ENCODE peak calls at places on chromosome 20, in four cellular contexts. One of them, this sample, is unnamed.

GRCh38 chr20:42721923-42722322 is 467.8 kb downstream of the PTPRT start:
- DNase-seq in HepG2: no peak
- DNase-seq in GM12878: no peak
- DNase-seq in K562: no peak
- DNase-seq in this sample: no peak

GRCh38 chr20:46694484-46694883 is 5.2 kb upstream of the TP53RK start:
- DNase-seq in HepG2: no peak
- DNase-seq in K562: peak; percentile 70
- DNase-seq in GM12878: peak; percentile 27
- DNase-seq in this sample: no peak

GRCh38 chr20:44803383-44803941 is 6.9 kb downstream of the RIMS4 start:
- DNase-seq in K562: no peak
- DNase-seq in GM12878: no peak
- DNase-seq in HepG2: no peak
- DNase-seq in this sample: no peak

GRCh38 chr20:37355252-37356180 is 9.6 kb downstream of the SRC start:
- DNase-seq in HepG2: no peak
- DNase-seq in GM12878: no peak
- DNase-seq in K562: no peak
- DNase-seq in this sample: no peak

GRCh38 chr20:46117704-46118467 is at the start of gene CD40:
- DNase-seq in HepG2: peak; percentile 71
- DNase-seq in K562: peak; percentile 95
- DNase-seq in GM12878: peak; percentile 76
- DNase-seq in this sample: peak; percentile 51

GRCh38 chr20:4607287-4607713 is 114.4 kb upstream of the PRND start:
- DNase-seq in HepG2: peak; percentile 78
- DNase-seq in K562: peak; percentile 54
- DNase-seq in GM12878: peak; percentile 37
- DNase-seq in this sample: peak; percentile 15

GRCh38 chr20:23668477-23668951 is 20.3 kb downstream of the CST4 start:
- DNase-seq in GM12878: no peak
- DNase-seq in HepG2: peak; percentile 84
- DNase-seq in K562: peak; percentile 69
- DNase-seq in this sample: peak; percentile 19

GRCh38 chr20:18224968-18225568 is 63.3 kb upstream of the ZNF133 start:
- DNase-seq in GM12878: no peak
- DNase-seq in K562: no peak
- DNase-seq in HepG2: peak; percentile 26
- DNase-seq in this sample: no peak

GRCh38 chr20:46558511-46558959 is 8.1 kb upstream of the OCSTAMP start:
- DNase-seq in GM12878: no peak
- DNase-seq in HepG2: peak; percentile 73
- DNase-seq in K562: no peak
- DNase-seq in this sample: no peak

GRCh38 chr20:34262488-34263288 is 21.5 kb downstream of the ASIP start:
- DNase-seq in K562: no peak
- DNase-seq in HepG2: peak; percentile 70
- DNase-seq in GM12878: no peak
- DNase-seq in this sample: no peak

GRCh38 chr20:51641866-51642265 is 99.3 kb upstream of the NFATC2 start:
- DNase-seq in K562: no peak
- DNase-seq in GM12878: no peak
- DNase-seq in HepG2: no peak
- DNase-seq in this sample: no peak

GRCh38 chr20:41359541-41360011 is 7.0 kb downstream of the EMILIN3 start:
- DNase-seq in GM12878: no peak
- DNase-seq in K562: no peak
- DNase-seq in HepG2: no peak
- DNase-seq in this sample: no peak

GRCh38 chr20:22584922-22585785 is 782 bp upstream of the FOXA2 start:
- DNase-seq in GM12878: no peak
- DNase-seq in K562: no peak
- DNase-seq in HepG2: peak; percentile 93
- DNase-seq in this sample: no peak

GRCh38 chr20:4108495-4109306 is 93.3 kb upstream of the RNF24 start:
- DNase-seq in K562: peak; percentile 73
- DNase-seq in GM12878: peak; percentile 30
- DNase-seq in HepG2: peak; percentile 91
- DNase-seq in this sample: peak; percentile 73

GRCh38 chr20:39886650-39887190 is 802.3 kb downstream of the MAFB start:
- DNase-seq in GM12878: no peak
- DNase-seq in K562: no peak
- DNase-seq in HepG2: no peak
- DNase-seq in this sample: no peak

GRCh38 chr20:37915800-37916570 is 13.1 kb downstream of the VSTM2L start:
- DNase-seq in K562: peak; percentile 38
- DNase-seq in HepG2: peak; percentile 40
- DNase-seq in GM12878: no peak
- DNase-seq in this sample: peak; percentile 77

GRCh38 chr20:33211817-33212424 is 5.2 kb upstream of the BPIFA3 start:
- DNase-seq in K562: peak; percentile 61
- DNase-seq in GM12878: no peak
- DNase-seq in HepG2: peak; percentile 78
- DNase-seq in this sample: peak; percentile 39

GRCh38 chr20:12649234-12649633 is 359.5 kb upstream of the SPTLC3 start:
- DNase-seq in K562: no peak
- DNase-seq in HepG2: no peak
- DNase-seq in GM12878: no peak
- DNase-seq in this sample: no peak

GRCh38 chr20:58712823-58713731 is 20.5 kb downstream of the NPEPL1 start:
- DNase-seq in GM12878: no peak
- DNase-seq in K562: no peak
- DNase-seq in HepG2: no peak
- DNase-seq in this sample: no peak

GRCh38 chr20:46458891-46459750 is 52.7 kb upstream of the ELMO2 start:
- DNase-seq in GM12878: peak; percentile 8
- DNase-seq in K562: no peak
- DNase-seq in HepG2: no peak
- DNase-seq in this sample: peak; percentile 76

GRCh38 chr20:54199721-54200176 is 8.1 kb upstream of the PFDN4 start:
- DNase-seq in HepG2: peak; percentile 82
- DNase-seq in GM12878: peak; percentile 39
- DNase-seq in K562: peak; percentile 59
- DNase-seq in this sample: peak; percentile 70

GRCh38 chr20:58077282-58077681 is 151.2 kb downstream of the ANKRD60 start:
- DNase-seq in K562: no peak
- DNase-seq in GM12878: no peak
- DNase-seq in HepG2: no peak
- DNase-seq in this sample: no peak

GRCh38 chr20:20743511-20744169 is 31.2 kb upstream of the RALGAPA2 start:
- DNase-seq in K562: no peak
- DNase-seq in GM12878: no peak
- DNase-seq in HepG2: peak; percentile 57
- DNase-seq in this sample: peak; percentile 56

GRCh38 chr20:11140359-11140758 is 466.6 kb upstream of the JAG1 start:
- DNase-seq in K562: no peak
- DNase-seq in HepG2: no peak
- DNase-seq in GM12878: no peak
- DNase-seq in this sample: no peak

GRCh38 chr20:44491635-44492395 is 16.1 kb downstream of the TTPAL start:
- DNase-seq in HepG2: no peak
- DNase-seq in K562: no peak
- DNase-seq in GM12878: no peak
- DNase-seq in this sample: no peak

GRCh38 chr20:53582574-53583351 is 10.9 kb downstream of the ZNF217 start:
- DNase-seq in K562: no peak
- DNase-seq in GM12878: no peak
- DNase-seq in HepG2: peak; percentile 86
- DNase-seq in this sample: no peak

GRCh38 chr20:48616481-48616880 is 211.3 kb downstream of the PREX1 start:
- DNase-seq in GM12878: no peak
- DNase-seq in HepG2: no peak
- DNase-seq in K562: no peak
- DNase-seq in this sample: no peak

GRCh38 chr20:10316582-10316981 is 98.0 kb downstream of the SNAP25 start:
- DNase-seq in GM12878: peak; percentile 9
- DNase-seq in K562: peak; percentile 7
- DNase-seq in HepG2: peak; percentile 78
- DNase-seq in this sample: no peak

GRCh38 chr20:22582960-22583772 is 1.2 kb downstream of the FOXA2 start:
- DNase-seq in GM12878: no peak
- DNase-seq in K562: no peak
- DNase-seq in HepG2: peak; percentile 36
- DNase-seq in this sample: no peak

GRCh38 chr20:17449039-17449438 is 82.1 kb downstream of the BFSP1 start:
- DNase-seq in GM12878: no peak
- DNase-seq in K562: peak; percentile 28
- DNase-seq in HepG2: no peak
- DNase-seq in this sample: no peak

DNA sequence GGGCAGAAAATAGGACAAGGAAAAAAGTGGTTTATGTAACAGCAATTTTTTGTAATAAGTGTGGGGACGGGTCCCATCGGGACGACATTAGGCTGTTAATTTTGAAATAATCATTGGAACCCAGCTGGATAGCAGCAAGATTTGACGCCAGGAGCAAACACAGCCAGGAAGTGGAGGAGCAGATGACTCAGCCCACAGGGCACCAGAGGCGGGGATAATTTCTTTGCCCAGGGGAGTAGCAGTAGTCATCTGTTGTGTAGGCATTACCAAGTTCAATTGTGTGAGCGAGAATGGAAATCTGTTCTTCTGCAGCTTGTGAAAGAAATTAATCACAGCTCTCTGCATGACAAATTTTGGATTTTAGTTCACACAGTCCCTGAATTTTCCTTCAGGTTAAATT is 22.6 kb upstream of the RIN2 start:
- DNase-seq in HepG2: peak; percentile 48
- DNase-seq in K562: no peak
- DNase-seq in GM12878: peak; percentile 3
- DNase-seq in this sample: no peak
- TF ChIP-seq BRCA1 in HepG2: no peak
- TF ChIP-seq BRCA1 in K562: no peak
- TF ChIP-seq BRCA1 in GM12878: no peak
- TF ChIP-seq BRCA1 in this sample: no peak

GRCh38 chr20:50185426-50185825 is 5.2 kb upstream of the CEBPB start:
- DNase-seq in HepG2: no peak
- DNase-seq in GM12878: no peak
- DNase-seq in K562: no peak
- DNase-seq in this sample: no peak

GRCh38 chr20:50186987-50187402 is 3.6 kb upstream of the CEBPB start:
- DNase-seq in GM12878: no peak
- DNase-seq in HepG2: peak; percentile 47
- DNase-seq in K562: no peak
- DNase-seq in this sample: no peak

GRCh38 chr20:50188287-50188688 is 2.3 kb upstream of the CEBPB start:
- DNase-seq in GM12878: no peak
- DNase-seq in K562: no peak
- DNase-seq in HepG2: no peak
- DNase-seq in this sample: no peak

GRCh38 chr20:50187403-50188051 is 3.1 kb upstream of the CEBPB start:
- DNase-seq in GM12878: no peak
- DNase-seq in K562: peak; percentile 71
- DNase-seq in HepG2: peak; percentile 77
- DNase-seq in this sample: no peak

GRCh38 chr20:50186151-50186885 is 4.3 kb upstream of the CEBPB start:
- DNase-seq in HepG2: peak; percentile 89
- DNase-seq in GM12878: no peak
- DNase-seq in K562: peak; percentile 73
- DNase-seq in this sample: peak; percentile 100
- TF ChIP-seq POLR2A in HepG2: no peak
- TF ChIP-seq POLR2A in GM12878: no peak
- TF ChIP-seq POLR2A in K562: no peak
- TF ChIP-seq POLR2A in this sample: no peak

GRCh38 chr20:25487306-25487705 is 79.8 kb downstream of the GINS1 start:
- DNase-seq in HepG2: no peak
- DNase-seq in GM12878: no peak
- DNase-seq in K562: no peak
- DNase-seq in this sample: no peak

GRCh38 chr20:25486377-25486776 is 78.9 kb downstream of the GINS1 start:
- DNase-seq in GM12878: no peak
- DNase-seq in K562: no peak
- DNase-seq in HepG2: no peak
- DNase-seq in this sample: no peak

GRCh38 chr20:25485872-25486271 is 78.4 kb downstream of the GINS1 start:
- DNase-seq in GM12878: no peak
- DNase-seq in HepG2: no peak
- DNase-seq in K562: no peak
- DNase-seq in this sample: no peak

GRCh38 chr20:25489221-25489863 is 81.9 kb downstream of the GINS1 start:
- DNase-seq in HepG2: no peak
- DNase-seq in GM12878: no peak
- DNase-seq in K562: no peak
- DNase-seq in this sample: no peak

GRCh38 chr20:25487975-25488374 is 80.5 kb downstream of the GINS1 start:
- DNase-seq in HepG2: no peak
- DNase-seq in GM12878: no peak
- DNase-seq in K562: no peak
- DNase-seq in this sample: no peak
- TF ChIP-seq BRCA1 in HepG2: no peak
- TF ChIP-seq BRCA1 in GM12878: no peak
- TF ChIP-seq BRCA1 in K562: no peak
- TF ChIP-seq BRCA1 in this sample: no peak

GRCh38 chr20:62358171-62358719 is 8.9 kb downstream of the LAMA5 start:
- DNase-seq in K562: peak; percentile 61
- DNase-seq in GM12878: no peak
- DNase-seq in HepG2: no peak
- DNase-seq in this sample: no peak
- TF ChIP-seq POLR2A in K562: no peak
- TF ChIP-seq POLR2A in GM12878: no peak
- TF ChIP-seq POLR2A in HepG2: no peak
- TF ChIP-seq POLR2A in this sample: no peak

GRCh38 chr20:32040142-32040953 is 11.7 kb upstream of the HCK start:
- DNase-seq in K562: no peak
- DNase-seq in GM12878: no peak
- DNase-seq in HepG2: no peak
- DNase-seq in this sample: no peak
- TF ChIP-seq BRCA1 in K562: no peak
- TF ChIP-seq BRCA1 in GM12878: no peak
- TF ChIP-seq BRCA1 in HepG2: no peak
- TF ChIP-seq BRCA1 in this sample: no peak

GRCh38 chr20:64062596-64063388 is at the start of gene TCEA2:
- DNase-seq in GM12878: no peak
- DNase-seq in HepG2: peak; percentile 96
- DNase-seq in K562: peak; percentile 97
- DNase-seq in this sample: no peak
- TF ChIP-seq POLR2A in GM12878: peak; percentile 67
- TF ChIP-seq POLR2A in HepG2: peak; percentile 81
- TF ChIP-seq POLR2A in K562: peak; percentile 84
- TF ChIP-seq POLR2A in this sample: no peak

GRCh38 chr20:427849-428657 is 20.0 kb downstream of the RBCK1 start:
- DNase-seq in GM12878: no peak
- DNase-seq in K562: no peak
- DNase-seq in HepG2: no peak
- DNase-seq in this sample: no peak
- TF ChIP-seq BRCA1 in GM12878: no peak
- TF ChIP-seq BRCA1 in K562: no peak
- TF ChIP-seq BRCA1 in HepG2: no peak
- TF ChIP-seq BRCA1 in this sample: no peak

This sample was measured in H1.